ENCODE peak calls at places on chromosomes 6 and 20, in eight cellular contexts. V is breast epithelium, A is Panc1, Q is pancreas, O is cardiac muscle cell, H is uterus, Z is kidney, E is heart left ventricle. S is an unnamed sample. For H3K36me3, the result is how much of the 10 kb centered on the place peaks cover.

GRCh38 chr6:136989591-136990578 is 54.9 kb downstream of the IL20RA start:
- DNase-seq in V (no peak), A (no peak), Z (no peak), H (peak), Q (no peak), O (no peak), E (no peak), S (peak)

GRCh38 chr20:44543345-44543744 is 21.5 kb upstream of the SERINC3 start:
- DNase-seq in V (no peak), A (no peak), O (no peak), H (no peak), Z (no peak), Q (no peak), E (no peak), S (no peak)

GRCh38 chr20:26208296-26209091 is 511.8 kb upstream of the ZNF337 start:
- DNase-seq in Z (peak), E (peak), Q (peak), H (no peak), A (no peak), V (no peak), O (peak), S (no peak)

GRCh38 chr6:167501831-167502385 is 177.0 kb downstream of the TTLL2 start:
- DNase-seq in E (peak), Q (peak), Z (no peak), H (no peak), A (peak), O (peak), V (no peak), S (peak)

GRCh38 chr6:43107344-43108062 is 31.4 kb downstream of the PTK7 start:
- DNase-seq in V (no peak), A (no peak), O (no peak), Z (no peak), H (no peak), E (no peak), Q (no peak), S (no peak)

GRCh38 chr6:94639564-94639963 is 937.8 kb upstream of the MANEA start:
- DNase-seq in E (no peak), A (no peak), O (no peak), H (no peak), Z (peak), V (no peak), Q (no peak), S (no peak)

GRCh38 chr6:15881150-15881549 is 218.3 kb upstream of the DTNBP1 start:
- DNase-seq in H (no peak), V (no peak), Z (no peak), E (peak), Q (no peak), O (no peak), A (no peak), S (no peak)

GRCh38 chr20:23010096-23010495 is 25.0 kb upstream of the SSTR4 start:
- DNase-seq in E (no peak), Q (no peak), H (no peak), Z (peak), V (no peak), A (no peak), O (no peak), S (no peak)

GRCh38 chr6:37048851-37049734 is 43.6 kb downstream of the FGD2 start:
- DNase-seq in H (peak), Q (peak), Z (no peak), E (no peak), O (peak), V (no peak), A (no peak), S (no peak)

GRCh38 chr20:2656471-2657117 is 4.2 kb downstream of the NOP56 start:
- DNase-seq in E (no peak), Z (no peak), A (no peak), Q (no peak), H (no peak), V (no peak), O (no peak), S (no peak)

GRCh38 chr20:32028647-32029372 is 18.6 kb downstream of the CCM2L start:
- DNase-seq in A (no peak), V (no peak), Z (no peak), O (peak), Q (no peak), E (no peak), H (no peak), S (peak)

GRCh38 chr20:53914091-53914860 is 156.1 kb downstream of the BCAS1 start:
- DNase-seq in V (no peak), A (no peak), Q (no peak), H (no peak), Z (no peak), O (peak), E (no peak), S (no peak)

GRCh38 chr6:108029226-108029921 is 45.2 kb downstream of the OSTM1 start:
- DNase-seq in H (no peak), V (no peak), O (no peak), A (no peak), Z (no peak), E (no peak), Q (no peak), S (no peak)

GRCh38 chr6:170222498-170223471 is 68.1 kb downstream of the DLL1 start:
- DNase-seq in H (peak), Z (peak), Q (no peak), V (peak), E (no peak), O (no peak), A (no peak), S (no peak)

GRCh38 chr6:35484921-35485392 is 11.9 kb downstream of the TEAD3 start:
- DNase-seq in V (no peak), E (no peak), Z (peak), A (no peak), O (no peak), Q (no peak), H (peak), S (no peak)
- H3K36me3 ChIP-seq in V (under half), E (under half), Z (under half), A (under half), O (under half), Q (under half), H (under half), S (under half)

GRCh38 chr20:618980-619379 is 8.9 kb upstream of the TCF15 start:
- DNase-seq in H (no peak), E (no peak), Q (no peak), A (no peak), V (no peak), Z (no peak), O (no peak), S (no peak)
- TF ChIP-seq CTCF in H (no peak), E (no peak), Q (no peak), A (no peak), V (no peak), Z (no peak), O (no peak), S (no peak)

GRCh38 chr20:33640287-33640686 is 21.8 kb upstream of the C20orf144 start:
- DNase-seq in Q (no peak), O (no peak), A (no peak), V (no peak), H (no peak), Z (no peak), E (no peak), S (no peak)
- H3K4me3 ChIP-seq in Q (no peak), O (no peak), A (no peak), V (no peak), H (no peak), Z (no peak), E (no peak), S (no peak)

GRCh38 chr20:46401478-46401860 is 4.9 kb downstream of the ELMO2 start:
- DNase-seq in H (no peak), E (no peak), Z (no peak), A (no peak), O (no peak), V (no peak), Q (no peak), S (no peak)

GRCh38 chr20:46400828-46401477 is 5.5 kb downstream of the ELMO2 start:
- DNase-seq in Q (no peak), Z (no peak), H (no peak), E (no peak), O (peak), A (no peak), V (no peak), S (no peak)

GRCh38 chr20:46400253-46400652 is 6.2 kb downstream of the ELMO2 start:
- DNase-seq in V (peak), A (no peak), Z (no peak), O (peak), H (peak), Q (no peak), E (no peak), S (no peak)

GRCh38 chr20:46398963-46399362 is 7.5 kb downstream of the ELMO2 start:
- DNase-seq in E (no peak), Q (no peak), A (no peak), Z (no peak), H (no peak), V (no peak), O (no peak), S (no peak)

GRCh38 chr20:46399401-46399800 is 7.0 kb downstream of the ELMO2 start:
- DNase-seq in Q (no peak), E (no peak), H (no peak), V (no peak), Z (no peak), A (no peak), O (no peak), S (no peak)
- H3K36me3 ChIP-seq in Q (under half), E (under half), H (under half), V (under half), Z (under half), A (under half), O (under half), S (under half)

GRCh38 chr6:100678027-100678426 is 203.1 kb downstream of the ASCC3 start:
- DNase-seq in Z (no peak), O (peak), V (no peak), H (no peak), A (no peak), Q (no peak), E (no peak), S (no peak)
- TF ChIP-seq CTCF in Z (no peak), O (no peak), V (no peak), H (no peak), A (no peak), Q (no peak), E (no peak), S (peak)

DNA sequence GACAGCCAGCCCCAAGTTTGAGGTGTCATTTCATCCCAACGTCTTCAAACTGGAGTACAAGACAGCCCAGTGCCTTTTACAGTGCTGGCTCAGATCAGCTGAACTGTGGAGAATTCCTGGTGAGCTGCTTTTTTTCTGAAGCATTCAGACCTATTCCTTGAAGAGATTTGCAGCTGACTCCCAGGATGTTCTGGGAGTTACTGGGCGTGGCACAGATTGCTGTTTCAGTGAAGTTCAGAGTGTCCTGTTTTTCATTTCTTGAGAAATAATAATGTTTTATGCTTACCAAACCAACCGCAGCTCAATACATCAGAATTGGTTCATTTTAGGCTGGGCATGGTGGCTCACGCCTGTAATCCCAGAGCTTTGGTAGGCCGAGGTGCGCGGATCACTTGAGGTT is 33.4 kb upstream of the SRPK1 start:
- DNase-seq in Z (no peak), Q (no peak), O (no peak), V (no peak), H (no peak), E (no peak), A (no peak), S (no peak)
- H3K4me3 ChIP-seq in Z (no peak), Q (no peak), O (no peak), V (no peak), H (no peak), E (no peak), A (no peak), S (no peak)

DNA sequence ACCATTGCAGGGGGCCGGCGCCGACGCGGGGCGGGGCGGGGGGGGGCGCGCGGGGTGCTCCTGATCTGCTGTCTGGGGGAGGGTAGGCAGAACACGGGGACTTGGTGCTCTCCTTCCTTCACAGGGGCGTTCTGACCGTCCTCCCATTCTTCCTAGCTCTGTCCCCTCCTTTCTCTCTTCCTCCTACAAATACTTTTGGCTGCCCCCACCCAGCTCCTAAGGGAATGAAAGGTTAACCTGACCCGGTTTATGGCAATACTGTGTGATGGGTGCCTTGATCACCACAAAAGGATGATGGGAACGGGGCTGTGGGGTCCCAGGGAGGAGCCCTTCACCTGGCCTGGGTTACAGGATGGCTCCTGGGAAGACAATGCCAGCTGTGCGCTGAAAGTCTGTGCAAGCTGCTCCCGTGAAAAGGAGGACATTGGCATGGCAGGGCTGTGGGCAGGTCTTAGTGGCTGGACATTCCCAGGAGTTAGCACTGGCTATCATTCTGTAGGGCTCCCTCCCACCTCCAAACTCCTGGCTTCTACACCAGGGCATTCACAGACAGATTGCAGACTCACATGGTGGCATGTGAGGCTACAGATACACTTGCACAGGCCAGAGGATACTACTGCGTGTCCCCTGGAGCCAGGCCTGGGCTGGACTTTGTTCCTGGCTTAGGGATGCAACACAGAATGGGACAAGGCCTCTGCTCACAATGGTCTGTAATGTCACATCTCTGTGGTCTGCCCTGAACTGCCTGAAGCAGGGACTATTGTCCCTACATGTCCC is 1.9 kb upstream of the TPD52L2 start:
- DNase-seq in O (no peak), Q (no peak), Z (no peak), A (no peak), E (no peak), V (no peak), H (no peak), S (no peak)
- H3K36me3 ChIP-seq in O (under half), Q (under half), Z (under half), A (under half), E (under half), V (under half), H (under half), S (under half)

GRCh38 chr6:161836643-161837448 is 563.0 kb upstream of the AGPAT4 start:
- DNase-seq in E (no peak), A (no peak), Z (no peak), H (no peak), Q (no peak), V (no peak), O (peak), S (no peak)
- TF ChIP-seq CTCF in E (no peak), A (peak), Z (peak), H (no peak), Q (peak), V (no peak), O (peak), S (peak)